ENCODE peak calls at places on chromosomes 3 and 15, in four cellular contexts. A is stomach, V is ovary, U is breast epithelium. I is an unnamed sample.

GRCh38 chr3:133838916-133839800 is 33.5 kb downstream of the SRPRB start:
- DNase-seq in A (no peak), V (no peak), U (no peak), I (no peak)

GRCh38 chr3:127019449-127019848 is 36.5 kb downstream of the PLXNA1 start:
- DNase-seq in A (no peak), V (no peak), U (peak), I (no peak)

GRCh38 chr3:167735233-167736107 is at the start of gene SERPINI1:
- DNase-seq in A (peak), U (peak), V (peak), I (peak)

GRCh38 chr15:25797511-25798206 is 65.5 kb downstream of the ATP10A start:
- DNase-seq in A (no peak), U (no peak), V (peak), I (peak)

GRCh38 chr3:48528043-48528442 is 24.1 kb upstream of the SHISA5 start:
- DNase-seq in A (no peak), U (no peak), V (no peak), I (no peak)

GRCh38 chr3:134799393-134799792 is 4.3 kb downstream of the EPHB1 start:
- DNase-seq in A (no peak), U (peak), V (no peak), I (peak)

GRCh38 chr15:62624541-62625399 is 417.8 kb upstream of the TPM1 start:
- DNase-seq in U (no peak), V (peak), A (no peak), I (peak)

GRCh38 chr3:46214751-46215352 is 6.7 kb upstream of the CCR1 start:
- DNase-seq in U (no peak), V (no peak), A (peak), I (no peak)

GRCh38 chr15:73052679-73053397 is 575 bp downstream of the NEO1 start:
- DNase-seq in A (peak), U (peak), V (peak), I (peak)

GRCh38 chr3:125054436-125055164 is 1.2 kb downstream of the HEG1 start:
- DNase-seq in U (no peak), A (no peak), V (peak), I (peak)
- TF ChIP-seq POLR2A in U (no peak), A (no peak), V (peak), I (no peak)

GRCh38 chr15:63973212-63974009 is 72.9 kb downstream of the DAPK2 start:
- DNase-seq in U (peak), A (no peak), V (no peak), I (no peak)

GRCh38 chr15:63970723-63971426 is 75.4 kb downstream of the DAPK2 start:
- DNase-seq in V (no peak), A (no peak), U (no peak), I (no peak)

GRCh38 chr15:63971427-63971805 is 74.9 kb downstream of the DAPK2 start:
- DNase-seq in U (no peak), V (no peak), A (no peak), I (no peak)

GRCh38 chr15:63972801-63973200 is 73.5 kb downstream of the DAPK2 start:
- DNase-seq in A (no peak), U (no peak), V (no peak), I (no peak)

GRCh38 chr15:63971904-63972303 is 74.4 kb downstream of the DAPK2 start:
- DNase-seq in U (no peak), V (no peak), A (no peak), I (no peak)
- H3K27ac ChIP-seq in U (peak), V (no peak), A (peak), I (no peak)

DNA sequence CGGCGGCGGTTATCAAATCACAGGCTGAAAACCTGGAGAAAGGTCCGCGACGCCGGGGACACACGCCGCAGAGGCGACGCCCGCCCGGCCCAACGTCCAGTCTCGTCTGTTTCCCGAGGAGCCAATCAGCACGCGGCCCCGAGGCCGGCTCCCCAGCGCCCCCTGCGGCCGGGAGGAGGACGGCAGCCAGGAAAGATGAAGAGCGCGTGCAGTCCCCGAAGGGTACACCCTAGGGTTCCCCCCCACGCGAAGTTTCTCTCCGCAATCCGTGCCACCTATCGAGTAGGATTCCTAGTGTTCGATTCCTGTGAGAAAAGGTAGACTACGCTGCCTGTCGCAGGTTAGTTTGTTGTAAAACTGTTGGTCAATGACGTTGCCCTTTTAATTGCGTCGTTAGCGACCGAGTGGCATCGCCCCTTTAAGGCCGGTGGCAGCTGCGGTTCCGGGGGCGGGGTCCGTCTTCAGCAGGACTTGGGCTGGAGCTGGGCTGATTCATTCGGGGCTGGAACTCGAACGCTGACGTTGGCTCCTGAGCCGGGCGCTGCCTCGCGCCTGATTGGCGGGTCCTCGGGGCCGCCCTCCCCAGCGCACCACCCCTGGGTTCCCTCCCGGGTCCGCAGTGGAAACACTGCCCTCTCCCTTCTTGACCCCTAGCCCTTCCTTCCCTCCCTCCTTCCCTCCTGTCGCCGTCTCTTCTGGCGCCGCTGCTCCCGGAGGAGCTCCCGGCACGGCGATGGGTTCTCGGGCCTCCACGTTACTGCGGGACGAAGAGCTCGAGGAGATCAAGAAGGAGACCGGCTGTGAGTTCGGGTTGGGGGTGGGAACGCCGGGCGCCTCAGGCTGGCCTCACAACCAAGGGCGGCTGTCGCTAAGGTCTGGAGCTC is at the start of the genes CHP1 and EXD1:
- DNase-seq in U (peak), V (peak), A (peak), I (peak)
- TF ChIP-seq POLR2A in U (peak), V (peak), A (no peak), I (no peak)

DNA sequence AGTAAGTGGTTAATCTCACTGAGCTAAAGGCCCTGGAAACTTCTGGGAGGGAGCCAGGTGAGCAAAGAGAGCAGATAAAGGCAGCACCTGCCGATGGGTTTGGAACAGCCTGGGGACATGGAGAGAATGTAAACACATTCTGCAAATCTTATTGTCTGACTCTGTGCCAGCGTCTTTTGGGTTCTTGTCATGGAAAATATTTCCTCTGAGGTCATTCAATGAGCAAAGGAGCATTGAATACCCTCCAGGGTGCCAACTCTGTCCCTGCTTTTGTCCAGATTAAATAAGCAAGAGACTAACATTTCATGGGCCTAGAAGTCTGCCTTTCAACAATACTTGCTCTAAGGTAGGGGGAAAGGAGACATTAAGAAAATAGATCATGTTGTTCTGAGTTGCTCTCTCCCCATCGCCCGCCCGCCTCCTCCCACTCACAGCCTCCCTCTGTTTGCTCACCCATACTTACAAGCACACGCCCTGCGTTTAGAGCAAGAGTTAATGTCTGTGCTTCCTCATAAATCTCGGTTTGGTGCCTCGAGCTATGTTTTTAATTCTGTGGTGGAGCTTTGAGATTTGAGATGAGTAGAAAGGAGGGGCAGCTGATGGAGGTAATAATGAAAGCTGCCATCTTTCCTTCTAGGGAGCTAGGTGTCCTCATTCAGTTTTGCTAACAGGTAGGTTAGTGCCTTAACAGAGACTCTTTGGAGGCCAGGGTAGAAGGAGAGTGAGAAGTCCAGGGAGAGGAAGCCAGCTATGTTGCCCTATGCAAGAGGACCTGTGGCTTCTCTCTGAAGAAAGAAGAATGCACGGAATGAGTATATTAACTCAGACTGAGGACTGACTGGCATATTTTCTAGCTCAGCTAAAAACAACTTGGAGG is 132.9 kb downstream of the TPRG1 start:
- DNase-seq in A (peak), V (no peak), U (peak), I (no peak)
- H3K27ac ChIP-seq in A (peak), V (no peak), U (peak), I (no peak)

GRCh38 chr3:31247850-31248618 is 284.7 kb upstream of the STT3B start:
- DNase-seq in V (no peak), A (peak), U (peak), I (no peak)

GRCh38 chr3:31242561-31242960 is 290.2 kb upstream of the STT3B start:
- DNase-seq in V (no peak), U (no peak), A (no peak), I (no peak)

GRCh38 chr3:31246293-31247062 is 286.2 kb upstream of the STT3B start:
- DNase-seq in U (no peak), A (no peak), V (no peak), I (no peak)

GRCh38 chr3:31247063-31247447 is 285.7 kb upstream of the STT3B start:
- DNase-seq in A (no peak), U (no peak), V (no peak), I (no peak)

DNA sequence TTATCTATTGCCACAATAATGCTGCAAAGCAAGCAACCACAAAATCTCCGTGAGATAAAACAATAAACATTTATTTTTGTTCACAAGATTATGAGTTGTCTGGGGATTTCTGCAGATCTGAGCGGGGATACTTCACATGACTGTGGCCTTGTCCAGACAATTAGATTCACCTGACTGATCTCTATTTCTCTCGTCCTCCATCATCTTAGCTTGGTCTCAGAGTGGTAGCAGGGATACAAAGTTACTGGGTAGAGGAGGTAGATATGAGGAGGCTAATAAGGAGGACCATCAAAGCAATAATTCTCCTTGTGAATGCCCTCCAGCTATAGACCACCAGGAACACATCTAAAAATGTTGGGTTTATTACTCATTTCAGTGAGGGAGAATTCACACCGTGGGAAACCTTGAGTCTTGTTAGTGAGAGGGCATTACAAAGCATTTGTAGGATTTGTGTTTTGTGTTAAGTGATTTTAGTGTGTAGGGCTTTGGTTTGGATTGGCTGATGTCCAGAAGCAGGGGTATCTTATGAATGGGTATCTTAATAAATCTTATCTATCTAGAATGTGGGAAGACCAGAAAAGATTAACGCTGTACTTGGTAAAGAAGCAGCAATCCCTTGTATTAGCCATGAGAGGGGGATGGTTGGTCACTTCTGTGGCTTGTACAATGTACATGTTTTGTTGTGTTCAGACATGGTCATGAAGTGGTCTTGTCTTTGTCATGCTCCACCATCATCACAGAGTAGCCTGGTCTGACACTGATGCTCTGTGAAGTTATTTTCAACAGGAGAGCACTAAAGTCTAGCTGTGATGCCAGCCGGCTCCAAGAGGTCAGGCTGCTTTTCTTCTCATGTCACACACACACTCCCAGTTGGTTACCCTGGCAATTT is 287.6 kb upstream of the STT3B start:
- DNase-seq in U (no peak), A (no peak), V (no peak), I (no peak)
- TF ChIP-seq POLR2A in U (no peak), A (no peak), V (no peak), I (no peak)